ENCODE peak calls at places on chromosomes 4 and X, in nine cellular contexts. Q is uterus; G is ascending aorta; K is breast epithelium; P is ovary; O is GM06990; V is CD4-positive, alpha-beta T cell; E is hepatocyte; Y is SK-N-SH. T is an unnamed sample.

GRCh38 chr4:153249199-153250154 is 45.2 kb downstream of the TRIM2 start:
- DNase-seq in Q (peak; percentile 77), V (peak; percentile 86), E (peak; percentile 95), K (peak; percentile 62), G (no peak), Y (peak; percentile 94), P (peak; percentile 74), O (peak; percentile 89), T (peak; percentile 94)

GRCh38 chr4:156677136-156677535 is 294.5 kb downstream of the PDGFC start:
- DNase-seq in G (no peak), Q (no peak), O (peak; percentile 22), E (peak; percentile 44), V (no peak), P (no peak), K (no peak), Y (peak; percentile 22), T (peak; percentile 45)

GRCh38 chr4:142383354-142383753 is 462.7 kb downstream of the INPP4B start:
- DNase-seq in P (no peak), V (no peak), G (no peak), Y (no peak), E (no peak), Q (no peak), O (no peak), K (no peak), T (no peak)

GRCh38 chrX:53233536-53233935 is 8.5 kb upstream of the KDM5C start:
- DNase-seq in K (no peak), Y (no peak), E (no peak), O (no peak), Q (no peak), G (no peak), P (no peak), V (no peak), T (no peak)

GRCh38 chr4:40969499-40969898 is 219.7 kb downstream of the NSUN7 start:
- DNase-seq in O (no peak), G (no peak), E (no peak), P (no peak), K (no peak), V (no peak), Q (no peak), Y (peak; percentile 60), T (no peak)

GRCh38 chr4:57442834-57443291 is 332.7 kb upstream of the IGFBP7 start:
- DNase-seq in E (peak; percentile 77), K (no peak), Y (peak; percentile 54), Q (no peak), V (no peak), P (no peak), G (no peak), O (no peak), T (no peak)

GRCh38 chr4:105453550-105454201 is 20.2 kb downstream of the PPA2 start:
- DNase-seq in O (no peak), V (no peak), P (no peak), E (no peak), G (no peak), K (no peak), Q (no peak), Y (no peak), T (no peak)

GRCh38 chr4:31362756-31363155 is 642.6 kb downstream of the PCDH7 start:
- DNase-seq in K (no peak), V (no peak), Y (no peak), P (no peak), O (no peak), E (no peak), G (no peak), Q (no peak), T (no peak)

GRCh38 chr4:183201331-183201730 is 102.3 kb downstream of the WWC2 start:
- DNase-seq in Q (no peak), O (no peak), P (no peak), E (no peak), G (no peak), V (no peak), Y (no peak), K (no peak), T (no peak)

GRCh38 chrX:154827624-154828408 is 6.6 kb downstream of the SMIM9 start:
- DNase-seq in V (no peak), Q (no peak), E (no peak), P (no peak), G (no peak), K (no peak), O (no peak), Y (no peak), T (no peak)

GRCh38 chrX:23434356-23434884 is 99.8 kb downstream of the PTCHD1 start:
- DNase-seq in Q (peak; percentile 78), O (no peak), G (peak; percentile 60), P (peak; percentile 28), K (peak; percentile 63), E (peak; percentile 14), V (no peak), Y (no peak), T (no peak)

DNA sequence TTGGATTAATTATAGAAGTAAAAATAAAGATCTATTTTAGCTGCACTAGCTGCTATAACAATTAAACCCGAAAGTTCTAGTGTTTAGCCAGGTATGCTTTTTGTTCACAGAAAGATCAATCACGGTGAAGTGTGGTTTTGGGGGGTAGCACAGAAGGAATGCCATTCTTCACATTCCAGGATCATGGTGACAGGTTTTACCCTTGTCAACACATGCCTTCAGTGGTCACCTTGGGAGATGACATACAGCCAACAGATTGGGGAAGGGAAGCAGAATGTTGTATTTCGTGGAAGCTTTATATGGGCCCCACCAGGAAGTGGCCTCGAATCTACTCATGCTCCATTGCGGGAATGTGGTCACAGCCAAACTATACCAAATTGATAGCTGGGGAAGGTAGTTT is 753.6 kb downstream of the RAPGEF2 start:
- DNase-seq in Q (no peak), P (no peak), Y (no peak), O (no peak), G (no peak), E (no peak), V (no peak), K (no peak), T (no peak)
- TF ChIP-seq CTCF in Q (no peak), P (no peak), Y (no peak), O (no peak), G (no peak), E (no peak), V (no peak), K (no peak), T (no peak)

DNA sequence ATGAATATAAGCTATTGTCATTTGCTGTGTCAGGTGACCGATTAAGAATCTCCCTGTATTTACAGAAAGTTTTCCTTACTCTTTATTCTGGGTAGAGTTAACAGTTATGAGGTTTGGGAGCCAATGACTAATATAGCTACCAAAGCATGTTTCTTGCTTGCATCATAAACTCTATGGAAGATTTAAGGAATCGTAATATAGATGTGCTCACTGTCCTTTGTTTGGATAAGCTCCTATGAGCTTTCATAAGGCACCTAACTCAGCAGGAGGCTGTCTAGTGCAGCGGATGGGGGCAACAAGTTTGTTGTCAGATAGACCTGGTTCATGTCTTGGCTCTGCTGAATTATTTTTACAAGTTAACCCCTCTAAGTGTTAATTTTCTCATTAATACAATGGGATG is 75.0 kb upstream of the PAQR3 start:
- DNase-seq in Q (no peak), O (no peak), E (no peak), P (no peak), G (no peak), Y (no peak), V (no peak), K (no peak), T (no peak)
- H3K27me3 ChIP-seq in Q (no peaks in the 10 kb centered on the region), O (no peaks in the 10 kb centered on the region), E (no peaks in the 10 kb centered on the region), P (no peaks in the 10 kb centered on the region), G (no peaks in the 10 kb centered on the region), Y (no peaks in the 10 kb centered on the region), V (no peaks in the 10 kb centered on the region), K (no peaks in the 10 kb centered on the region), T (no peaks in the 10 kb centered on the region)

DNA sequence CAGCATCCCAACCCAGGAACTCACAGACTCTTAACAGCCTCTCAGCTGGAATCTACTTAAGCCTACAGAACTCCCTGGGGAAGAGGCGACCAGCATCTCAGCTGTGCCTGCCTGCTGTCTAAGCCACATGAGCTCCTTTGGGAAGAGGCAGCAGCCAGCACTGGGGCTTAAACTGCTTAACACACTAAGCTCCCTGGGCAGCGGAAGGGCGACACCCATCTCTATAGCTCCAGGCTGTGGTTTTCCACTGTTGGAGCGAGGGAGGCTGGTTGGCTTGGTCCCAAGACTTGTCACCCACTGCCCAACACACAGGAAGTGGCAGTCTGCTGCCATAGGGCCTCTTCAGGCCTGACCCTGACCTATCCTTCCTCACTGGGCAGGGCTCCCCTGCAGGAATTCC is 1544.1 kb upstream of the ADGRL3 start:
- DNase-seq in K (no peak), V (no peak), Y (no peak), G (no peak), Q (no peak), E (peak; percentile 6), P (no peak), O (no peak), T (no peak)
- TF ChIP-seq CTCF in K (no peak), V (no peak), Y (no peak), G (no peak), Q (no peak), E (no peak), P (no peak), O (no peak), T (no peak)

DNA sequence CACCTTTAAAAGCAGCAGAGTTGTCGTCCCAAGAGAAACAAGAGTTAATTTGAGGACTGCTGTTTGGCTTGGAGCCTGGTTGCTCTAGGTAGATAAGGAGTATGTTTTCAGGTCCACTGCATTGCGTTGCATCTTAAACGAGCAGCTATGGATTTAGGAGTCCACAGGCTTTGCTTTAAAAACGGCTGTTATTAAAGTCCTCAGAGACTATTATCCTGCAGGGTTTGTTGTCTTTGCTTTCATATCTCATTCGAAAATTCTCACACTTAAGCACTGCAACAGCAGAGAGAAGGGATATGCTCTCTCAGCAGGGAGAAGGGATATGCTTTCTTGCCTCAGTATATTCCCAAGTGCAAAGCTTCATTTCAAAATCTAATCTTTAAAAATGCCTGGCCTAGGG is 444.7 kb upstream of the FTHL17 start:
- DNase-seq in E (no peak), O (no peak), Y (no peak), P (no peak), V (no peak), G (no peak), Q (no peak), K (no peak), T (no peak)
- H3K27me3 ChIP-seq in E (no peaks in the 10 kb centered on the region), O (no peaks in the 10 kb centered on the region), Y (no peaks in the 10 kb centered on the region), P (no peaks in the 10 kb centered on the region), V (no peaks in the 10 kb centered on the region), G (no peaks in the 10 kb centered on the region), Q (no peaks in the 10 kb centered on the region), K (peaks cover 10% of the 10 kb centered on the region), T (no peaks in the 10 kb centered on the region)

GRCh38 chrX:64093761-64094160 is 111.7 kb downstream of the AMER1 start:
- DNase-seq in K (no peak), Q (no peak), P (no peak), V (no peak), Y (peak; percentile 5), O (no peak), G (no peak), E (no peak), T (peak; percentile 2)
- TF ChIP-seq CTCF in K (no peak), Q (no peak), P (no peak), V (no peak), Y (peak; percentile 56), O (no peak), G (no peak), E (peak; percentile 42), T (peak; percentile 35)

DNA sequence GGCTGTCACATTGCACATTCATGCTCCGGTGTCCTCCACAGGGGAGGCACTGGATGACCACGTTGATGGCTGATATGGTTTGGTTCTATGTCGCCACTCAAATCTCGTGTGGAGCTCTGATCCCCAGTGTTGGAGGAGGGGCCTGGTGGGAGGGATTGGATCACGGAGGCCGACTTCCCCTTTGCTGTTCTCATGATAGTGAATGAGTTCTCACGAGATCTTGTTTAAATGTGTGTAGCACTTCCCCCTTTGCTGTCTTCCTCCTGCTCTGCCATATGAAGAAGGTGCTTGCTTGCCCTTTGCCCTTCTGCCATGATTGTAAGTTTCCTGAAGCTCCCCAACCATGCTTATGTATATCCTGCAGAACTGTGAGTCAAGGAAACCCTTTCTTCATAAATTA is 22.3 kb upstream of the NAT8L start:
- DNase-seq in Q (no peak), E (no peak), G (no peak), V (no peak), P (no peak), K (no peak), O (no peak), Y (no peak), T (no peak)
- H3K27me3 ChIP-seq in Q (peaks cover 15% of the 10 kb centered on the region), E (peaks cover 26% of the 10 kb centered on the region), G (peaks cover 13% of the 10 kb centered on the region), V (peaks cover 16% of the 10 kb centered on the region), P (peaks cover 4% of the 10 kb centered on the region), K (peaks cover 16% of the 10 kb centered on the region), O (no peaks in the 10 kb centered on the region), Y (no peaks in the 10 kb centered on the region), T (peaks cover 35% of the 10 kb centered on the region)